ENCODE peak calls at places on chromosomes 7 and 10, in four cellular contexts. Z is H1, T is HepG2, Q is GM12878. S is an unnamed sample.

GRCh38 chr7:120639884-120640283 is 218.1 kb downstream of the TSPAN12 start:
- DNase-seq in Z (no peak), T (no peak), Q (no peak), S (no peak)

GRCh38 chr7:111223802-111224253 is 132.9 kb downstream of the LRRN3 start:
- DNase-seq in Z (no peak), T (no peak), Q (no peak), S (no peak)

GRCh38 chr10:25639646-25640045 is 294.4 kb upstream of the MYO3A start:
- DNase-seq in Z (no peak), T (no peak), Q (no peak), S (no peak)

GRCh38 chr10:113273151-113273876 is 279.5 kb upstream of the HABP2 start:
- DNase-seq in Z (no peak), T (no peak), Q (no peak), S (no peak)

GRCh38 chr7:121873795-121874194 is 834 bp downstream of the PTPRZ1 start:
- DNase-seq in Z (no peak), T (no peak), Q (no peak), S (no peak)

GRCh38 chr10:126686271-126686670 is 15.8 kb upstream of the C10orf90 start:
- DNase-seq in Z (no peak), T (no peak), Q (no peak), S (no peak)

GRCh38 chr10:52900564-52900963 is 128.0 kb upstream of the MBL2 start:
- DNase-seq in Z (no peak), T (no peak), Q (peak), S (no peak)

GRCh38 chr10:79264942-79265341 is 82.3 kb upstream of the PPIF start:
- DNase-seq in Z (no peak), T (no peak), Q (no peak), S (no peak)

GRCh38 chr10:121185816-121186215 is 334.7 kb downstream of the WDR11 start:
- DNase-seq in Z (no peak), T (no peak), Q (no peak), S (no peak)

GRCh38 chr10:87734987-87735827 is 75.5 kb downstream of the PAPSS2 start:
- DNase-seq in Z (peak), T (peak), Q (no peak), S (peak)

GRCh38 chr7:51927738-51928137 is 611.1 kb upstream of the COBL start:
- DNase-seq in Z (no peak), T (no peak), Q (no peak), S (no peak)

GRCh38 chr10:87505366-87506113 is 847 bp downstream of the MINPP1 start:
- DNase-seq in Z (no peak), T (peak), Q (no peak), S (peak)

GRCh38 chr7:1767524-1767923 is 97.4 kb downstream of the ELFN1 start:
- DNase-seq in Z (no peak), T (peak), Q (no peak), S (no peak)

GRCh38 chr10:103685880-103686669 is 169.3 kb downstream of the SH3PXD2A start:
- DNase-seq in Z (peak), T (peak), Q (no peak), S (no peak)

GRCh38 chr7:46754135-46754730 is 827.7 kb downstream of the TNS3 start:
- DNase-seq in Z (no peak), T (no peak), Q (no peak), S (no peak)

DNA sequence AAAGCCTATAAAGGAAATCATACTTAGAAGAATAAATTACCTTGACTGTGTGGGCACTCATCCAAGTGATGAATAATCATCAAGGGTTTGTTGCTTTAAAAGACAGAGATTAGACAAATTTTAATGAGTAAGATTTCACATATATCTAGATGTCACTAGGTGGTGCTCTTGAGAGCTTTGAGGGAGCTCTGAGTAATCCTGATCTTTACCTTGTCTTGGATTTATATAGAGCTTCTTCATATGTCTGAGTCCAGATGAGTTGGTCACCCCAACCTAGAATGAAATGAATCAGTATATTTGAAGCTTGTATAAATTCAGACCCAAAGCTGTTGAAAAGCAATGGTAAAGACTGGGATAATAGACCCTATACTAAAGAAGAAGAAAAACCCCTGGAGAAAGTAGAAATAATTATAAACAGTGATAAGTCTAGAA is 3.7 kb downstream of the AGR2 start:
- DNase-seq in Z (no peak), T (peak), Q (no peak), S (peak)
- TF ChIP-seq YY1 in Z (no peak), T (no peak), Q (no peak), S (no peak)

GRCh38 chr7:93120981-93121549 is 3.3 kb upstream of the SAMD9 start:
- DNase-seq in Z (no peak), T (no peak), Q (no peak), S (no peak)

GRCh38 chr7:93119191-93119905 is 1.6 kb upstream of the SAMD9 start:
- DNase-seq in Z (no peak), T (no peak), Q (no peak), S (peak)

GRCh38 chr7:93117327-93117726 is 452 bp downstream of the SAMD9 start:
- DNase-seq in Z (no peak), T (no peak), Q (no peak), S (no peak)

GRCh38 chr7:93115796-93116195 is 2.0 kb downstream of the SAMD9 start:
- DNase-seq in Z (no peak), T (no peak), Q (no peak), S (no peak)

DNA sequence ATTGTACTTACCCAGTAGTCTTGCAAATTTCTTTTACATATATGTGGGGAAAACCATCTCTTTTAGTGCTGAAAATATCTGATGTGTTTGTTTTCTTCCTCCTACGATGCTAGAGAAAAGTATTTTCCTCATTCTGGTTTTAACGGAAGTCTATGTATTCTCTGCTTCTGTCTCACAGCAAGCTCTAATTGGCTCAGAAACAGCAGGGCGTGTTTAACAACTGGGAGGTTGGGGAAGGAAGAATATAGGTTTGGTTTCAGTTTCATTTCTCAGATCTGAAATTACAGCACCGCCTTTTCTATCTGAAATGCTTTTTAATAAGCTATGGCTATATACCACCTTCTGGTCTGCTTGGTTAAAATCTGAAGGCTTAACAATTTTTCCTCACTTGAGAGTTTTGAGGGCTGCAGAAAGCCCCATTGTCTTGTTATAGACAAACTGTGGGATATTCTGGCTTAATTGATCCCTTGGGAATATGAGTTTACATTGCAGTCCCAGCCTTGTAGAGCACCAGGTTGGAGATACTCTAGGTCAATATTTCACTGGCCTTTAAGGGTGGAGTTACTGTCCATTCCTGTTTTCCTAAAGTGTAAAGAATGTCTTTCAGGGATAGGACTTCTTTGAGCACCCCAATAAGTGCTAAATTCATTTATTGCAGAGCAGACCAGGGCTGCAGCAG is at the start of gene SAMD9:
- DNase-seq in Z (no peak), T (peak), Q (peak), S (no peak)
- TF ChIP-seq SUZ12 in Z (no peak), T (no peak), Q (no peak), S (no peak)

GRCh38 chr7:130877236-130877635 is 143.2 kb upstream of the KLF14 start:
- DNase-seq in Z (no peak), T (no peak), Q (no peak), S (no peak)

GRCh38 chr7:130875901-130876300 is 141.9 kb upstream of the KLF14 start:
- DNase-seq in Z (no peak), T (no peak), Q (no peak), S (no peak)

GRCh38 chr7:130872756-130873448 is 138.9 kb upstream of the KLF14 start:
- DNase-seq in Z (no peak), T (no peak), Q (no peak), S (no peak)

GRCh38 chr7:130874071-130874915 is 140.3 kb upstream of the KLF14 start:
- DNase-seq in Z (no peak), T (no peak), Q (no peak), S (no peak)

DNA sequence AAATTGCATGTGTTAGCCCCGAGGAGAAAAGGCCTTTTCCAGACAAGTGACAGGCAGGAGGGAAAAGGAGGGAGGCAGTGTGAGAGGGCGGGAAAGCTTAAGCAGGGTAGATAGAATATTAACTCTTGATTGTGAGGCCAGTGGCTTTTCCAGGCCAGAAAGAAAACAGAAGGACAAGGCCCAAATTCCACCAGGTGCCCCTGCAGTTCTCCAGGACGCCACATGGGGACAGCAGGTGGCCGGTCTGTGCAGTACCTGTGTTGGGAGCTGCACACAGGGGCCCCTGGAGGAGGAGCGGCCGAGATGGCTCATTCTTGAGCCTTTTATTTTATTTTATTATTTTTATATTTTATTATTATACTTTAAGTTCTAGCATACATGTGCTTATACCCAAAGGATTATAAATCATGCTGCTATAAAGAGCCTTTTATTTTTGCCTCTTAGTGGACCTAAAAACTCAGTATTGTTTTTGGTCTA is 141.3 kb upstream of the KLF14 start:
- DNase-seq in Z (peak), T (peak), Q (no peak), S (peak)
- TF ChIP-seq YY1 in Z (no peak), T (no peak), Q (peak), S (no peak)

GRCh38 chr10:72068901-72069446 is 19.4 kb downstream of the SPOCK2 start:
- DNase-seq in Z (no peak), T (peak), Q (no peak), S (no peak)
- TF ChIP-seq SUZ12 in Z (no peak), T (no peak), Q (no peak), S (no peak)

GRCh38 chr7:134919240-134919641 is 67.1 kb upstream of the AGBL3 start:
- DNase-seq in Z (no peak), T (no peak), Q (no peak), S (no peak)

GRCh38 chr7:134925766-134926165 is 60.5 kb upstream of the AGBL3 start:
- DNase-seq in Z (no peak), T (no peak), Q (no peak), S (no peak)

GRCh38 chr7:134916428-134916883 is 69.9 kb upstream of the AGBL3 start:
- DNase-seq in Z (no peak), T (no peak), Q (no peak), S (no peak)

GRCh38 chr7:134922730-134923704 is 63.3 kb upstream of the AGBL3 start:
- DNase-seq in Z (no peak), T (no peak), Q (no peak), S (no peak)

DNA sequence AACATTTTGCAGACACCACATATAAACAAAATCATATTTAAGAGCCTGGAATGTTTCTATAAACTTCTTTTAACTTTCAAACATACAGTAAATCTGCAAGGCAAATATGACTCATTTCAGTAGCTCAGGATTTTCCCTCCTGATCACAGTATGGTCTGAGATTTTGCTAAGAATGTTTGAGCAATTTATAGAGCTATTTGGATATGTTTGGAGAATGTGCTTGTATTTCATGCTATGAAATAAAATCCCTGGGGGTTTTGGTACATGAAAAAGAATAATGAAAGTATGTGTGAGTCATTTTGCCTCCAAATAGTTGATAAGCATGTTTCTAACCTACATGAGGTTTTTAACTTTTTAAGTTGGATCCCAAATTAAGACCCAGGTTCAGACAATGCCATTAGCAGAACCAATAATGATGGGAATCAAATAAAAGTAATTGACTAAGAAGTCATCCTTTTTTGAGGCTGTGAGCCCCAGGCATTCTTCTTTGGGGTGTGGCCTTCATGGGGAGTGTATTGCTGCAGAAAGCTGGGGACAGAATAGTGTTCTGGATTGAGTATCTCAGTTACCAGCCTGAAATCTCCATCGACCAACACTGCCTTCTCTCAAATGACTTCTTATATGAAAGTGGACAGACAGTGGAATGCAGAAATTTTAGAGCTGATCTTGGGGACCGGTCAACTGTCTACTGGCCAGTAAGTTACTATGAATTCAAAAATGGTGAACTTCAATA is 66.1 kb upstream of the AGBL3 start:
- DNase-seq in Z (no peak), T (no peak), Q (no peak), S (no peak)
- TF ChIP-seq YY1 in Z (no peak), T (no peak), Q (no peak), S (no peak)